ENCODE peak calls at places on chromosomes 11 and 22, in four cellular contexts. H is Right ventricle myocardium superior, M is globus pallidus, F is mesendoderm. A is an unnamed sample.
A peak's percentile ranks its signal among the peaks of the same experiment; 100 is the strongest.

GRCh38 chr22:49942565-49943404 is 17.8 kb upstream of the PIM3 start:
- DNase-seq in H (no peak), M (no peak), F (no peak), A (no peak)

GRCh38 chr11:36492724-36493304 is 17.3 kb downstream of the TRAF6 start:
- DNase-seq in F (peak; percentile 54), H (no peak), M (peak; percentile 59), A (no peak)

GRCh38 chr11:60485987-60486386 is 6.6 kb upstream of the MS4A12 start:
- DNase-seq in H (no peak), F (peak; percentile 78), M (no peak), A (no peak)

GRCh38 chr22:31350410-31350863 is 4.3 kb upstream of the PATZ1 start:
- DNase-seq in H (no peak), M (no peak), F (peak; percentile 66), A (no peak)

GRCh38 chr11:45662096-45662664 is 3.2 kb downstream of the CHST1 start:
- DNase-seq in F (no peak), M (no peak), H (no peak), A (no peak)

GRCh38 chr22:26536056-26536761 is 23.9 kb upstream of the TFIP11 start:
- DNase-seq in F (no peak), H (no peak), M (no peak), A (no peak)

GRCh38 chr11:830295-831131 is 2.2 kb upstream of the CD151 start:
- DNase-seq in F (peak; percentile 90), H (peak; percentile 90), M (no peak), A (peak; percentile 87)

GRCh38 chr11:73237471-73238290 is 19.6 kb downstream of the P2RY2 start:
- DNase-seq in F (no peak), M (no peak), H (no peak), A (no peak)

GRCh38 chr11:62108017-62108750 is 15.6 kb upstream of the INCENP start:
- DNase-seq in M (peak; percentile 65), H (no peak), F (peak; percentile 75), A (no peak)

GRCh38 chr11:61066645-61067044 is 35.6 kb upstream of the CD5 start:
- DNase-seq in M (no peak), F (no peak), H (no peak), A (no peak)

GRCh38 chr11:76327756-76328388 is 53.1 kb downstream of the THAP12 start:
- DNase-seq in F (no peak), M (no peak), H (peak; percentile 64), A (peak; percentile 34)

GRCh38 chr11:10550503-10550902 is 9.5 kb upstream of the RNF141 start:
- DNase-seq in M (no peak), F (no peak), H (no peak), A (no peak)

GRCh38 chr11:534592-535518 is 521 bp downstream of the HRAS start:
- DNase-seq in M (no peak), F (peak; percentile 41), H (peak; percentile 56), A (peak; percentile 75)

GRCh38 chr11:110075822-110076208 is 17.4 kb upstream of the ZC3H12C start:
- DNase-seq in H (no peak), F (no peak), M (no peak), A (no peak)

GRCh38 chr11:94151903-94152677 is 23.4 kb downstream of the PANX1 start:
- DNase-seq in F (peak; percentile 88), M (no peak), H (no peak), A (no peak)

GRCh38 chr22:35742342-35743100 is 24.8 kb downstream of the APOL5 start:
- DNase-seq in H (no peak), F (peak; percentile 48), M (no peak), A (no peak)

GRCh38 chr22:21701384-21701971 is 34.1 kb downstream of the YPEL1 start:
- DNase-seq in H (no peak), F (peak; percentile 14), M (no peak), A (no peak)

GRCh38 chr11:46345881-46346484 is 1.3 kb upstream of the DGKZ start:
- DNase-seq in H (no peak), F (no peak), M (no peak), A (no peak)

GRCh38 chr22:48319321-48320047 is 1508.2 kb downstream of the BRD1 start:
- DNase-seq in H (peak; percentile 8), F (no peak), M (no peak), A (peak; percentile 32)

GRCh38 chr22:46777609-46777970 is 15.1 kb downstream of the TBC1D22A start:
- DNase-seq in H (peak; percentile 75), M (no peak), F (no peak), A (peak; percentile 70)

GRCh38 chr11:44589301-44589700 is 23.8 kb downstream of the CD82 start:
- DNase-seq in F (no peak), M (peak; percentile 78), H (no peak), A (no peak)

GRCh38 chr11:14075118-14075601 is 112.6 kb downstream of the SPON1 start:
- DNase-seq in F (peak; percentile 73), M (no peak), H (no peak), A (no peak)

GRCh38 chr11:130448416-130449068 is at the start of gene ADAMTS15:
- DNase-seq in H (peak; percentile 94), F (peak; percentile 97), M (no peak), A (peak; percentile 89)

GRCh38 chr22:38754247-38755154 is 1.3 kb downstream of the SUN2 start:
- DNase-seq in F (peak; percentile 70), M (peak; percentile 76), H (peak; percentile 71), A (peak; percentile 72)

GRCh38 chr11:123559418-123559817 is 95.0 kb downstream of the SCN3B start:
- DNase-seq in M (no peak), F (no peak), H (no peak), A (no peak)

GRCh38 chr11:16326679-16327297 is 29.6 kb downstream of the SOX6 start:
- DNase-seq in F (no peak), H (no peak), M (no peak), A (no peak)

GRCh38 chr11:67250059-67251043 is 15.9 kb upstream of the GRK2 start:
- DNase-seq in F (no peak), M (no peak), H (no peak), A (no peak)

GRCh38 chr11:107043242-107043991 is 25.1 kb upstream of the GUCY1A2 start:
- DNase-seq in M (no peak), F (peak; percentile 4), H (no peak), A (no peak)

GRCh38 chr11:5846689-5847088 is 5.0 kb upstream of the OR52E6 start:
- DNase-seq in H (no peak), M (no peak), F (no peak), A (no peak)

GRCh38 chr11:126511475-126512115 is 156.1 kb downstream of the ST3GAL4 start:
- DNase-seq in H (no peak), F (no peak), M (no peak), A (no peak)

GRCh38 chr11:31340903-31341572 is 28.5 kb downstream of the DCDC1 start:
- DNase-seq in M (no peak), F (peak; percentile 71), H (no peak), A (no peak)

GRCh38 chr11:65883786-65884715 is 4.2 kb downstream of the FIBP start:
- DNase-seq in M (no peak), H (no peak), F (no peak), A (peak; percentile 44)

GRCh38 chr22:24434472-24435322 is 7.3 kb downstream of the ADORA2A start:
- DNase-seq in M (peak; percentile 19), F (no peak), H (no peak), A (no peak)

A was measured in lower lobe of right lung.